ENCODE peak calls at places on chromosome 20, in ten cellular contexts. M is AG10803, I is astrocyte, S is lower lobe of right lung, Z is fibroblast of the aortic adventitia, H is upper lobe of right lung, R is cardiac muscle cell, D is IMR-90, B is GM12878, Y is Panc1. C is an unnamed sample.

GRCh38 chr20:50067461-50067860 is 45.5 kb downstream of the UBE2V1 start:
- DNase-seq in M (no peak), I (no peak), S (no peak), Z (no peak), H (no peak), R (no peak), D (no peak), B (no peak), Y (no peak), C (no peak)

GRCh38 chr20:38471987-38472512 is 593 bp upstream of the RALGAPB start:
- DNase-seq in M (no peak), I (no peak), S (no peak), Z (no peak), H (no peak), R (no peak), D (no peak), B (no peak), Y (no peak), C (no peak)

GRCh38 chr20:35167787-35168186 is 4.1 kb upstream of the PROCR start:
- DNase-seq in M (no peak), I (no peak), S (no peak), Z (no peak), H (no peak), R (no peak), D (no peak), B (no peak), Y (no peak), C (no peak)

GRCh38 chr20:36796868-36797267 is 23.3 kb upstream of the DSN1 start:
- DNase-seq in M (no peak), I (no peak), S (no peak), Z (no peak), H (no peak), R (no peak), D (no peak), B (no peak), Y (no peak), C (no peak)

GRCh38 chr20:21074605-21075336 is 31.4 kb downstream of the LINC00237 start:
- DNase-seq in M (no peak), I (peak), S (no peak), Z (no peak), H (no peak), R (no peak), D (no peak), B (peak), Y (peak), C (no peak)

GRCh38 chr20:49397525-49397924 is 84.9 kb downstream of the KCNB1 start:
- DNase-seq in M (peak), I (no peak), S (no peak), Z (peak), H (no peak), R (peak), D (peak), B (no peak), Y (no peak), C (peak)

GRCh38 chr20:45791668-45792512 is at the start of the genes DNTTIP1 and WFDC3:
- DNase-seq in M (peak), I (peak), S (peak), Z (peak), H (peak), R (peak), D (peak), B (peak), Y (no peak), C (peak)

GRCh38 chr20:39516964-39517363 is 554.8 kb downstream of the DHX35 start:
- DNase-seq in M (no peak), I (no peak), S (no peak), Z (no peak), H (no peak), R (no peak), D (no peak), B (no peak), Y (no peak), C (no peak)

GRCh38 chr20:25306991-25307903 is 59.4 kb downstream of the PYGB start:
- DNase-seq in M (no peak), I (no peak), S (peak), Z (no peak), H (no peak), R (no peak), D (no peak), B (no peak), Y (no peak), C (no peak)

GRCh38 chr20:871948-872347 is 38.4 kb downstream of the FAM110A start:
- DNase-seq in M (no peak), I (no peak), S (no peak), Z (no peak), H (no peak), R (no peak), D (no peak), B (no peak), Y (no peak), C (no peak)

DNA sequence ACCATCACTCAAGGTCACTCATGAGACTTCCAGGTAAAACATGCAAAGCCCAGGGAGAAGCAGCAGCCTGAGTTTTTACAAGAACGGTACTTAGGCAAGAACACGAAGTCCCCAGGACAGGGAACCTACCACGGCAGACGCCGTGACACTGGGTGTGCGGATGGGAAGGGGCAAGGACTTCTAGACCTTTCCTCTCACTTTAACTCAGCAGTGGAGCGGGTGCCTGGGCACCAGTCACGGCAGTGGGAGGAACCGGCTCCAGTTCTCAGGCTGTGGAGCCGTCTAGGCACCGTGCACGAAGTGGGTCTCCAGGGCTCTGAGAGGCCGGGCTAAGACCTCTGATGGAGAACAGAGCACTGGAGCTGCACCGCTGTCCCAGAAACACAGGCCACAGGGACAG is 2.5 kb downstream of the ZBTB46 start:
- DNase-seq in M (no peak), I (no peak), S (no peak), Z (no peak), H (no peak), R (no peak), D (no peak), B (no peak), Y (no peak), C (no peak)
- H3K4me3 ChIP-seq in M (no peak), I (peak), S (peak), Z (no peak), H (peak), R (peak), D (no peak), B (no peak), Y (no peak), C (no peak)

DNA sequence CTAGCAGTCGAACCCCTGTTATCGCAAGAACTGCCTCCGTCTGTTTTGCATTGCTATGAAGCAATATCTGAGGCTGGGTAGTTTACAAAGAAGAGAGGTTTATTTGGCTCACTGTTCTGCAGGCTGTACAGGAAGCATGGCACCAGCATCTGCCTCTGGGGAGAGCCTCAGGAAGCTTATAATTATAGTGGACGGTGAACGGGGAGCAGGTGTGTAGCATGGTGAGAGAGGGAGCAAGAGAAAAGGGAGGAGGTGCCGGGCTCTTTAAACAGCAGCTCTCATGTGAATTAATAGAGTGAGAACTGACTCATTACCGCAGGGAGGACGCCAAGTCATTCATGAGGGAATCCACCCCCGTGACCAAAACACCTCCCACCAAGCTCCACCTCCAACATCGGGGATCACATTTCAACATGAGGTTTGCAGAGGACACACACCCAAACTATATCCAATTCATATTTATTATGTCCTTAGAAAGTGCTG is 172.6 kb upstream of the KCNG1 start:
- DNase-seq in M (peak), I (peak), S (no peak), Z (no peak), H (no peak), R (peak), D (peak), B (no peak), Y (no peak), C (peak)
- TF ChIP-seq CTCF in M (no peak), I (no peak), S (no peak), Z (no peak), H (no peak), R (no peak), D (no peak), B (no peak), Y (no peak), C (no peak)

GRCh38 chr20:10291564-10292240 is 73.1 kb downstream of the SNAP25 start:
- DNase-seq in M (no peak), I (no peak), S (no peak), Z (no peak), H (no peak), R (no peak), D (no peak), B (no peak), Y (no peak), C (no peak)
- H3K4me3 ChIP-seq in M (no peak), I (no peak), S (no peak), Z (no peak), H (no peak), R (no peak), D (no peak), B (no peak), Y (no peak), C (no peak)

DNA sequence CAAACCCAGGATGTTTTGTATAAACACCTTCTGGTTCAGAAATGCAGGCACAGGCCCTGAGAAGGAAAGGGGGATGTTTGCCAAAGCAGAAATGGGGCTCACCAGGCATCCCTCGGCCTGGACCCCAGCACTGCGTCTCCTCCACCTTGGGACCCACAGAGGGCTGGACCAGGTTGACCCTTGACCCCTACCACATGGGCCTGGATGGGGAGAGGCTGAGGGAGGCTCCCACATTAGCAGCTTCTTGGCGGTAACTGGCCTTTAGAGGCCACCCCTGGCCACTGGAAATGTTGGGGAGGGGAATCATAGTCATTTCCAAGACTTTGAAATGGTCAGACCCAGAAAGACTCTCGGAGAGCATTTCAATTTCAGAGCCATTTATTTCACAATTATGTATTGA is 1.9 kb upstream of the PDRG1 start:
- DNase-seq in M (no peak), I (no peak), S (no peak), Z (no peak), H (no peak), R (no peak), D (no peak), B (no peak), Y (no peak), C (no peak)
- TF ChIP-seq CTCF in M (no peak), I (no peak), S (no peak), Z (no peak), H (no peak), R (no peak), D (no peak), B (no peak), Y (no peak), C (no peak)

DNA sequence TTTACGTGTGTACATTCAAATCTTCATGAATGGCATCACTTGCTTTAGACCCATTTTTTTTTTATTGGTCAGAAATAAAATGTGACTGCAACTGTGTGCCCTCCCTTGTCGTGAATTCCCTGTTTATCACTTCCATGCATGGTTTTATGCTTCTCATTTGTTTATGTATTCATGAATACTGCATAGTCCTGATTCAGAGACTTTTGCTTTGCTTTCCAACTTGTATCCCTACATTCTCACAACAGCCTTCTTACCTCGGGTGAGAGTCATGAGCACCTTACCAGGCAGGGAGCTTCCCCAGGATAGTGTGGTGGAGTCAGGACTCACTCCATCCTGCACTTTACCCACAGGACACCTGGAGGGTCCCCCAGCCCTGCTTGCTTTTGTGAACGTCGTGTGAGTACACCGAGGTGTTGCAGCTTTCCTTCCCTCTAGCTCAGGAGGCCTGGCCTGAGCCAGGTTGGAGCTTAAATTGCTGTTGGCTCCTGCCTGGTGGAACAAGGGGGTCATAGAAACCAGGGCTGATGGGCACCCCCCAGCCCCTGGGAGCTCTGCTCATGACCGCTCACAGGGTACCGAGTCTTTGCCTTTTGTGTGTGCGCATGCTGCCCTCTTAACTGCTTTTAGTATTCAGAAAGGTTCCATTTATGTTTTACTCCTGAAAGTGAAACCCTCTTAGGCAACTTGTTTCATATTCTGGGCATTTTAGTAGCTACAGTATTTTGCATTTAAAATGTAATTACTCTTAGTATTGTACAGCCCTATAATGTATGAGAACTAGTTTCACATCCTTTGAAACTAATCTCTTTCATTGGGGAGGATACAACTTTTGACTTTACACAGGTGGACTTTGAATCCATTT is 66.0 kb downstream of the CDS2 start:
- DNase-seq in M (no peak), I (no peak), S (no peak), Z (no peak), H (no peak), R (no peak), D (no peak), B (no peak), Y (no peak), C (no peak)
- H3K4me3 ChIP-seq in M (no peak), I (no peak), S (no peak), Z (no peak), H (no peak), R (no peak), D (no peak), B (no peak), Y (no peak), C (no peak)

GRCh38 chr20:31974975-31975481 is 7.1 kb downstream of the XKR7 start:
- DNase-seq in M (no peak), I (no peak), S (no peak), Z (no peak), H (no peak), R (no peak), D (no peak), B (no peak), Y (no peak), C (no peak)
- TF ChIP-seq CTCF in M (no peak), I (no peak), S (no peak), Z (no peak), H (no peak), R (no peak), D (no peak), B (no peak), Y (no peak), C (no peak)

DNA sequence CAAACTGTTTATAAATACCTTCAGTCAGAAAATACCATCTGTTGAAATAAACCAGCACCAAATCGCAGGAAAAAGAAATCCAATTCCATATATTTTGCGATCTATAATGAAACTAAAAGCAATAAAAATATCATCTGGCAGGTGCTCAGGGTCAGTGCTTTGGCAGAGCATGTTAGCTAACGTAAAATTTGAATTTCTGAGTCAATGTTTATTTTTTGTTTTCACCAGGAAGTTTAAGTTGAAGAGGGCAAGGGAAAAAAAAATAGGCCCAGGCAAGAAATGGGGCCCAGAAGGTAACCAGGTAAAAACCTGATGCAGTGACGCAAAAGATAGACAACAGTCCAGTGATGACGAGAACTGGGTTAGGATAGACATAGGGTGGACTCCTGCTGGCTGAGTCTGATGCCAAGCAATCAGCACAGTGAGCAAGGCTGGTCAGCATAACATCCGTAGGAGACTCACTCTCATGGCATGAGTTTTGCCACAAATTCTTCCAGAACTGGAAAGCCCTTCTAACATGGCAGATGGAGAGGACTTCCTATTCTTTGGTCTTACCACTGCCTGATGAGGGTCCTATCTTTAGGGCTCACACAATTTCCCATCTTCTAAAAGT is 42.2 kb downstream of the ZHX3 start:
- DNase-seq in M (peak), I (peak), S (no peak), Z (peak), H (no peak), R (no peak), D (peak), B (no peak), Y (no peak), C (peak)
- H3K4me3 ChIP-seq in M (no peak), I (no peak), S (no peak), Z (no peak), H (no peak), R (no peak), D (no peak), B (no peak), Y (no peak), C (no peak)

GRCh38 chr20:58891076-58891685 is 38.7 kb downstream of the GNAS start:
- DNase-seq in M (peak), I (peak), S (peak), Z (peak), H (peak), R (peak), D (peak), B (no peak), Y (no peak), C (peak)

GRCh38 chr20:58892932-58893224 is 40.4 kb downstream of the GNAS start:
- DNase-seq in M (no peak), I (no peak), S (no peak), Z (no peak), H (no peak), R (no peak), D (no peak), B (no peak), Y (no peak), C (no peak)

GRCh38 chr20:58893355-58894151 is 41.0 kb downstream of the GNAS start:
- DNase-seq in M (no peak), I (peak), S (no peak), Z (no peak), H (no peak), R (no peak), D (peak), B (no peak), Y (no peak), C (no peak)

GRCh38 chr20:58891686-58892125 is 39.2 kb downstream of the GNAS start:
- DNase-seq in M (no peak), I (peak), S (peak), Z (peak), H (peak), R (no peak), D (no peak), B (no peak), Y (no peak), C (peak)

DNA sequence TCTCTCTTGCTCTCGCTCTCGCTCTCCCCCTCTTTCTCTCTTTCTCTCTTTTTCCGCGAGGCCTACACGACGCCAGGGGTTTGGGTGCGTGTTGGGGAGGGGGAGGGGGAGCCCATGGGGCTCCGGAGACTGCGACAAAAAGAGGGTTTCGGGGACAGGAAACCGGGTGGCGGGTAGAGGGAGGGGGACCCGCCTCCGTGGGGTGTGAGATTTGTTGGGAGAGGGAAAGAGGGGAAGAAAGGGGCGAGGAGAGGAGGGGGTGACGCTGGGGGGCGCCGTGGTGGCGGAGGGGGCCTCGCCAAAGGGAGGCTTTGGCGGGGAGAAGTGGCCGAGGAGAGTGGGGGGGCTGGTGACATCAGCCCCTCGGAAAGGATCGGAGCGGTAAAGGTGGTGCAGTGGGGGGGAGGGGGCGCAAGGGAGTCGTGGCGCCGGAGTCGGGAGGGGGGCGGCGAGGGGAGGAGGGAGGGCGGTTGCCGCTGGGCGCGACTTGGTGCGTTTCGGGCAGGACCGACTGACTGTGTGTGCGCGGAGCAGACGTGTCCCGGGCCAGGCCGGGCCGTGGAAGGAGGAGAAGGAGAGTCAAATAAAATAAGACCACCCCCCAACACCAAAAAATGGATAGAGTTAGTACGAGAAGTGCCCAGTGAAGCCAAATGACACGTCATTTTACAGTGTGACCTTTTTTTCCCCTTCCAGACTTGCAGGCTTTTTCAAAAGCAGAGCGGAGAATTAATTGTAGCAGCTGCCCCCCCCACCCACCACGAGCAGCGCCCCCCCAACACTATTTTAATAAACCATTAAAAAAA is 39.8 kb downstream of the GNAS start:
- DNase-seq in M (peak), I (peak), S (peak), Z (peak), H (peak), R (peak), D (peak), B (no peak), Y (peak), C (peak)
- TF ChIP-seq CTCF in M (no peak), I (no peak), S (no peak), Z (no peak), H (peak), R (peak), D (no peak), B (no peak), Y (peak), C (no peak)